ENCODE peak calls at places on chromosomes 2 and 18, in six cellular contexts. V, F, X, O, N and E are unnamed samples.

GRCh38 chr18:48079885-48080284 is 149.4 kb upstream of the SMAD2 start:
- DNase-seq in N (no peak), O (no peak), X (no peak), F (no peak), V (no peak), E (no peak)

GRCh38 chr2:88545118-88545517 is 82.1 kb downstream of the EIF2AK3 start:
- DNase-seq in F (no peak), X (no peak), V (no peak), N (peak), O (peak), E (no peak)

GRCh38 chr18:33605250-33605649 is 27.2 kb downstream of the ASXL3 start:
- DNase-seq in O (no peak), V (no peak), N (no peak), F (no peak), X (no peak), E (no peak)

GRCh38 chr18:74596959-74597661 is 560 bp upstream of the ZNF407 start:
- DNase-seq in F (peak), V (peak), O (peak), N (peak), X (peak), E (peak)

GRCh38 chr18:73461780-73462059 is 593.9 kb upstream of the NETO1 start:
- DNase-seq in V (no peak), O (no peak), F (no peak), X (no peak), N (no peak), E (no peak)

GRCh38 chr18:40984856-40985255 is 970.2 kb upstream of the PIK3C3 start:
- DNase-seq in F (no peak), V (no peak), O (peak), N (no peak), X (no peak), E (no peak)

GRCh38 chr2:73730810-73731209 is 6.3 kb downstream of the TPRKB start:
- DNase-seq in F (no peak), V (no peak), X (no peak), O (no peak), N (no peak), E (no peak)

GRCh38 chr18:31649894-31650719 is 34.3 kb downstream of the B4GALT6 start:
- DNase-seq in O (no peak), N (no peak), X (no peak), F (no peak), V (no peak), E (no peak)

GRCh38 chr18:48639772-48640432 is 101.1 kb downstream of the CTIF start:
- DNase-seq in O (no peak), N (no peak), X (no peak), V (no peak), F (no peak), E (no peak)

GRCh38 chr2:95262896-95263542 is 11.2 kb upstream of the PROM2 start:
- DNase-seq in X (no peak), N (no peak), V (no peak), O (no peak), F (no peak), E (no peak)

GRCh38 chr2:78457269-78457668 is 568.2 kb upstream of the REG3G start:
- DNase-seq in O (no peak), V (no peak), X (no peak), F (no peak), N (no peak), E (no peak)